ENCODE peak calls at places on chromosomes 7 and 10, in seven cellular contexts. P is chondrocyte, M is AG10803, K is psoas muscle, G is lung, T is progenitor cell of endocrine pancreas, Y is AG04450. L is an unnamed sample.

GRCh38 chr10:17430647-17431355 is 23.6 kb downstream of the ST8SIA6 start:
- DNase-seq in T (peak; percentile 37), Y (peak; percentile 61), P (no peak), G (peak; percentile 60), M (peak; percentile 75), K (peak; percentile 53), L (no peak)

GRCh38 chr10:77037735-77038411 is 599.7 kb downstream of the KCNMA1 start:
- DNase-seq in Y (no peak), G (no peak), T (no peak), P (no peak), K (no peak), M (no peak), L (no peak)

GRCh38 chr7:80207501-80207900 is 72.9 kb downstream of the GNAI1 start:
- DNase-seq in M (peak; percentile 48), K (no peak), P (no peak), Y (no peak), G (no peak), T (no peak), L (no peak)

GRCh38 chr7:36116347-36117200 is 36.5 kb upstream of the EEPD1 start:
- DNase-seq in G (no peak), M (peak; percentile 4), P (no peak), T (peak; percentile 18), K (no peak), Y (no peak), L (no peak)

GRCh38 chr7:28349637-28350036 is 62.7 kb upstream of the CREB5 start:
- DNase-seq in G (no peak), P (no peak), K (no peak), M (no peak), Y (no peak), T (no peak), L (no peak)

GRCh38 chr10:22230331-22230833 is 12.6 kb upstream of the EBLN1 start:
- DNase-seq in G (no peak), P (no peak), Y (no peak), K (no peak), T (no peak), M (peak; percentile 28), L (no peak)

GRCh38 chr10:11853468-11853867 is 30.3 kb downstream of the PROSER2 start:
- DNase-seq in G (no peak), K (no peak), M (no peak), P (no peak), T (no peak), Y (no peak), L (no peak)

GRCh38 chr7:108535257-108535656 is 9.3 kb upstream of the PNPLA8 start:
- DNase-seq in T (no peak), G (no peak), K (no peak), P (no peak), M (no peak), Y (no peak), L (no peak)

GRCh38 chr7:151930026-151930653 is 26.1 kb upstream of the GALNTL5 start:
- DNase-seq in K (no peak), P (no peak), Y (no peak), T (no peak), M (no peak), G (no peak), L (no peak)

GRCh38 chr10:49761789-49762565 is at the start of gene OGDHL:
- DNase-seq in T (peak; percentile 88), Y (no peak), G (peak; percentile 42), P (no peak), K (peak; percentile 42), M (peak; percentile 8), L (no peak)

GRCh38 chr10:131722525-131723264 is 178.1 kb upstream of the PPP2R2D start:
- DNase-seq in P (no peak), Y (no peak), M (no peak), K (no peak), T (no peak), G (no peak), L (no peak)

GRCh38 chr10:67763499-67764011 is 67.6 kb upstream of the CTNNA3 start:
- DNase-seq in T (peak; percentile 57), G (peak; percentile 73), M (peak; percentile 39), K (peak; percentile 78), P (no peak), Y (peak; percentile 7), L (peak; percentile 73)

GRCh38 chr10:36086976-36087726 is 445.1 kb upstream of the FZD8 start:
- DNase-seq in T (no peak), K (no peak), P (no peak), Y (no peak), M (peak; percentile 20), G (no peak), L (no peak)

GRCh38 chr7:142603870-142604448 is 145.3 kb upstream of the PRSS1 start:
- DNase-seq in K (no peak), T (peak; percentile 28), G (no peak), Y (no peak), M (peak; percentile 40), P (no peak), L (no peak)

GRCh38 chr10:101123815-101124617 is 7.1 kb upstream of the TLX1 start:
- DNase-seq in P (no peak), M (no peak), K (no peak), G (no peak), T (no peak), Y (no peak), L (no peak)

GRCh38 chr7:55034776-55035175 is 16.0 kb downstream of the EGFR start:
- DNase-seq in P (no peak), M (no peak), T (no peak), G (no peak), K (no peak), Y (no peak), L (no peak)

GRCh38 chr7:109663806-109664205 is 1094.1 kb downstream of the DNAJB9 start:
- DNase-seq in T (no peak), Y (no peak), K (no peak), G (no peak), P (no peak), M (no peak), L (no peak)

GRCh38 chr7:47202146-47202768 is 379.7 kb downstream of the TNS3 start:
- DNase-seq in P (no peak), T (no peak), K (no peak), Y (no peak), M (peak; percentile 61), G (no peak), L (no peak)

GRCh38 chr10:45008524-45009161 is 7.9 kb downstream of the ZNF22 start:
- DNase-seq in G (peak; percentile 68), K (no peak), T (no peak), M (peak; percentile 85), Y (peak; percentile 61), P (no peak), L (no peak)

DNA sequence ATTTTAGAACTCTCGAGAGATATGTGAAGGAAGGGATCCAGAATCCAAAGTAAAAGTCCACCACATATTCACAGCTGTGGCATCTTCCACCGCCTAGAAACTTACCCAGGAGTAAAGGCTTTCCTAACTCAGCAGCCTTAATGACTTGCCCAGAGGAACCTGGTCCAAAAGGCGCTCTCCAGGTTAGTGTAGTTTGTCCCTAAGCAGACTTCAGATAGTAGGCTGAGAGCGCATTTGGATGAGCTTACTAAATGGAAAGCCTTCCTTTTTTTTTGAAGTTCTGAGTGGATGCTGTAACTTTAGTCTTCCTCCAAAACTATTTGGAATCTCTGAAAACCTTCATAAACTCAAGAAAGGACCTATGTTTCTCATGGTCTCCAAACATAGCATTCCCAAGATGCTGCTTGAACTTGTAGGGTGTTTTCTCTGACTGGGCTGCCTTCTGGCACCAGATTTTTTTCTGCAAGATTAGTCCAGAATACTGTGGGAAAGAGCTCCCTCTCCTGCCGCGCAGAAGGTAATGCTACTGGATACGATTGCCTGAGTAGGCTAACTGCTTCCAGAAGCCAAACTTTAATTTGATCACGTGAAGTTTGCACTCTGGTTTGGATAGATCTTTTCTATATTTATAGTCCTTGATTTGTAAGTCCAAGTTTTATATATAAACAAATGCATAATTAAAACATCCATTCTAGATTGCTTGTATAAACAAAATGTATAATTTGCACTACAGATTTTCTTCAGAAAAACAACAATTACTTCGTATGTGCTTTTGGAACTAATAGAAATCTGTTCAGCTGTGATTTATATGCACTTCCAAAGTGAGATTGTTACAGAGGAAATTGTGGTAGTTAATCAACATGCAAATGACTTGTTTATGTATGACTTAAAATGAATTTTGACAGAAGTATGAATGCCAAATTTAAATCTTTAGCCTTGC is 19.6 kb upstream of the GPR37 start:
- DNase-seq in Y (peak; percentile 65), P (no peak), K (peak; percentile 19), M (peak; percentile 65), T (no peak), G (no peak), L (no peak)
- TF ChIP-seq CTCF in Y (peak; percentile 95), P (peak; percentile 98), K (peak; percentile 61), M (peak; percentile 95), T (peak; percentile 87), G (peak; percentile 42), L (no peak)

DNA sequence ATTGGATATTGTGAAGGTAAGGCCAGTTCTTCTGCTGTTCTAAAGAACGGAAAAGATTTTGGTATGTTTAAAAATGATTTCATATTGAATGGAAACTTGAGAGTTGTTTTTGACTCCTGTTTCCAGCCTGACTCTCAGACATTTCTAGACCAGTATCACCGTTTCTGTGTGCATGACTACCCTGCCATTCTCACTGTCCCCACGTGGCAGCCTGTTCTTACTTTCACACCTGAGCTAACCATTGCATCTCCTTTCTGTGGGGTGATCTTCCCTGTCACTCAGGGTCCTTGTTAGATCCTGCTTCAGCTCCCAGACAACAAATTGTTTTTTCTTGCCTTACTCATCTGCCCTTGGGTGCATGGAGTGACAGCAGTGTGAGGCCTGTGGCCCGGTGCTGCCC is 38.9 kb downstream of the GLRX3 start:
- DNase-seq in G (no peak), M (no peak), P (no peak), T (no peak), Y (no peak), K (no peak), L (no peak)
- TF ChIP-seq CTCF in G (no peak), M (no peak), P (no peak), T (no peak), Y (no peak), K (no peak), L (no peak)

DNA sequence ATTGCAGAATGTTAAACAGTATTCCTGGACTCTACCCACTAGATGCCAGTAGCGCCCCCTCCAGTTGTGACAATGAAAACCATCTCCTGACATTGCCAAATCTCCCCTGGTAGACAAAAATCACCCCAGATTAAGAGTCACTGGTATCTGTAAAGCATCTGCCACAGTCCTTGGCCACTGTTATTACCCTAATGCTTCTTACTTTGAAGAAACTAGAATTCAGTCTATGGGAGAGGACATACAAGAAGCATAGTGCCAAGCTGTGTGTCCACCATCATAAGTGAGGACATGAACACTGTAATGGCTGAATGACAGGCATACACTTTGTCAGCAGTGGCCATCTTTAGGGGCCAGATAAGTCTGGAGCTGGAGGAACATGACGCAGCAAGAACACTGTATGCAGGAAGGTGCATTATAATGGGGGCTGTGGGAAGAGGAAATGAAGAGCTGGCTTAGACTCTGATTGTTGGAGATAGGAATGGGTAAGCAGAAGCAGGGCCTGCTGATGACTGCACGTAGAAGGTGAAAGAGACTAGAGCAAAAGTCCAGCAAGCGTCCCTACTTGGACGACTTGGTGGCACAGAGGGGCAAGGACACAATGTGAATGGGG is 32.5 kb downstream of the CBX3 start:
- DNase-seq in Y (no peak), P (no peak), T (no peak), K (no peak), G (no peak), M (no peak), L (no peak)
- TF ChIP-seq CTCF in Y (no peak), P (no peak), T (no peak), K (no peak), G (no peak), M (no peak), L (no peak)

DNA sequence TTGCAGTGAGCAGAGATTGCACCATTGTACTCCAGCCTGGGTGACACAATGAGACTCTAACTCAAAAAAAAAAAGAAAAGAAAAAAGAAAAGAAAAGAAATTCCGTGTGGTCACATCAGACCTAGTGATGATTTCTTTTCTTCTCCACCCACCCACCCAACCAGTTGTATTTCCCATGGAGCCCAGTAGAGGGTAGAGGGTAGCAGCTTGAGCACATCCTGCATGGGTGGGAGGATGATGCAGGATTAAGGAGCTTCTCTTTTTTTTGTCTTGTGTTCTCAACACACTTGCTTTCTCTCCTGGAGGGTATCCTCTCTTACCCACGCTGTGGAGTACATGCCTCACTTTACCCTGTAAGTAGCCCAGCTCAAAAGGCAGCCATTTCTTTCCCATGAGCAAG is 118.6 kb upstream of the CARD11 start:
- DNase-seq in P (no peak), T (no peak), M (no peak), Y (no peak), G (no peak), K (no peak), L (no peak)
- TF ChIP-seq CTCF in P (peak; percentile 46), T (no peak), M (no peak), Y (peak; percentile 42), G (no peak), K (no peak), L (no peak)